ENCODE peak calls at places on chromosomes 6 and 20, in four cellular contexts. D is HepG2, B is K562, O is SK-N-SH. J is an unnamed sample.
A peak's percentile ranks its signal among the peaks of the same experiment; 100 is the strongest.

GRCh38 chr6:162921062-162921461 is 193.3 kb downstream of the PACRG start:
- DNase-seq in D (no peak), B (no peak), O (no peak), J (no peak)

GRCh38 chr6:112563368-112563767 is 216.2 kb downstream of the RFPL4B start:
- DNase-seq in D (peak; percentile 47), B (no peak), O (no peak), J (no peak)

GRCh38 chr20:32681175-32682084 is 7.7 kb upstream of the C20orf203 start:
- DNase-seq in D (no peak), B (peak; percentile 91), O (peak; percentile 54), J (no peak)

GRCh38 chr6:88378639-88379038 is 212.5 kb upstream of the CNR1 start:
- DNase-seq in D (no peak), B (peak; percentile 41), O (no peak), J (no peak)

GRCh38 chr20:49937023-49937929 is 1.1 kb downstream of the RNF114 start:
- DNase-seq in D (no peak), B (peak; percentile 28), O (peak; percentile 48), J (no peak)

GRCh38 chr6:120005292-120005976 is 655.9 kb upstream of the MAN1A1 start:
- DNase-seq in D (peak; percentile 92), B (no peak), O (peak; percentile 25), J (no peak)

GRCh38 chr6:30322527-30323501 is 3.9 kb upstream of the TRIM39 start:
- DNase-seq in D (no peak), B (peak; percentile 57), O (no peak), J (no peak)

GRCh38 chr20:48600470-48600945 is 227.3 kb downstream of the PREX1 start:
- DNase-seq in D (no peak), B (no peak), O (no peak), J (no peak)

GRCh38 chr6:101114703-101115102 is 233.6 kb upstream of the ASCC3 start:
- DNase-seq in D (peak; percentile 10), B (no peak), O (peak; percentile 48), J (peak; percentile 18)

GRCh38 chr20:25706793-25707192 is 10.1 kb upstream of the ZNF337 start:
- DNase-seq in D (no peak), B (no peak), O (no peak), J (no peak)

GRCh38 chr6:52839124-52840055 is 1.2 kb downstream of the GSTA5 start:
- DNase-seq in D (peak; percentile 79), B (peak; percentile 69), O (peak; percentile 68), J (peak; percentile 70)

GRCh38 chr6:5159162-5159561 is 74.0 kb downstream of the PPP1R3G start:
- DNase-seq in D (no peak), B (no peak), O (no peak), J (no peak)

GRCh38 chr20:47099749-47100515 is 205.3 kb downstream of the EYA2 start:
- DNase-seq in D (no peak), B (no peak), O (no peak), J (no peak)

GRCh38 chr6:124282541-124282940 is 478.9 kb downstream of the NKAIN2 start:
- DNase-seq in D (no peak), B (no peak), O (no peak), J (no peak)

GRCh38 chr6:79631800-79632172 is 657 bp downstream of the SH3BGRL2 start:
- DNase-seq in D (no peak), B (no peak), O (no peak), J (no peak)

GRCh38 chr6:91704531-91704930 is 1117.7 kb upstream of the MAP3K7 start:
- DNase-seq in D (no peak), B (no peak), O (no peak), J (no peak)

GRCh38 chr6:84422380-84422968 is 195.0 kb upstream of the CEP162 start:
- DNase-seq in D (peak; percentile 16), B (peak; percentile 68), O (peak; percentile 12), J (peak; percentile 31)

GRCh38 chr6:21188505-21189223 is 404.9 kb upstream of the SOX4 start:
- DNase-seq in D (peak; percentile 24), B (no peak), O (no peak), J (no peak)

GRCh38 chr20:52847739-52848359 is 124.3 kb upstream of the TSHZ2 start:
- DNase-seq in D (no peak), B (no peak), O (no peak), J (no peak)

GRCh38 chr6:158457616-158458278 is 102.1 kb upstream of the TMEM181 start:
- DNase-seq in D (no peak), B (no peak), O (no peak), J (no peak)

DNA sequence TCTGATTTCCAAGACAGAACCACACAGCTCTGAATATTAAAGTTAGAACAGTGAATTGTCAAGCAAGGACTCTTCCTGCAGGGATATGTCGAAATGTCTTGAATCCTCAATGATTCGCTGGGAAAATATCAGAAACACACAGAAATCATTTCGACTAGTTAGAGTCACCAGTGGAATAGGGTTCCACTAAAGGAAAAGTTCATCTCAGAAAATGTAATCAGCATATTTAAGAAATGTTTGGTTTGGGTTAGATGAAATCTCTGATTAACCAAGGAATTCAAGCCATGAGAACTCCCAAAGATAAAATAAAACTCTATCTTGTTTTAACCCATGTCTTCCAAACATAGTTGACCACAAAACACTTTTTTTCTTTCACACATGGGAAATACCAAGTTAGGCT is 621.0 kb upstream of the NRSN1 start:
- DNase-seq in D (no peak), B (no peak), O (no peak), J (no peak)
- TF ChIP-seq ELF1 in D (no peak), B (no peak), O (no peak), J (no peak)

GRCh38 chr20:13788167-13788834 is 3.5 kb downstream of the NDUFAF5 start:
- DNase-seq in D (peak; percentile 88), B (peak; percentile 34), O (peak; percentile 58), J (peak; percentile 65)
- TF ChIP-seq ZBTB33 in D (no peak), B (no peak), O (no peak), J (no peak)

GRCh38 chr6:156949376-156949775 is 172.2 kb downstream of the ARID1B start:
- DNase-seq in D (no peak), B (no peak), O (no peak), J (peak; percentile 43)
- TF ChIP-seq ELF1 in D (no peak), B (no peak), O (no peak), J (no peak)

GRCh38 chr20:44715495-44716308 is 533 bp downstream of the CCN5 start:
- DNase-seq in D (no peak), B (no peak), O (no peak), J (no peak)

GRCh38 chr20:44716309-44717106 is 1.3 kb downstream of the CCN5 start:
- DNase-seq in D (no peak), B (no peak), O (no peak), J (no peak)

GRCh38 chr20:44717986-44718385 is 2.8 kb downstream of the CCN5 start:
- DNase-seq in D (no peak), B (peak; percentile 49), O (peak; percentile 58), J (no peak)

GRCh38 chr20:44714102-44714700 is 968 bp upstream of the CCN5 start:
- DNase-seq in D (no peak), B (no peak), O (no peak), J (no peak)

GRCh38 chr20:44714701-44715494 is at the start of gene CCN5:
- DNase-seq in D (peak; percentile 68), B (peak; percentile 48), O (peak; percentile 67), J (peak; percentile 32)
- TF ChIP-seq ZBTB33 in D (no peak), B (no peak), O (no peak), J (no peak)

J was measured in HCT116.